ENCODE peak calls at places on chromosomes 3 and 15, in eight cellular contexts. One of them, this sample, is unnamed.

GRCh38 chr3:50156991-50157493 is 1.9 kb downstream of the SEMA3F start:
- DNase-seq in mesothelial cell of epicardium: no peak
- DNase-seq in foreskin fibroblast: no peak
- DNase-seq in AG09319: no peak
- DNase-seq in lung: no peak
- DNase-seq in IMR-90: peak
- DNase-seq in NB4: no peak
- DNase-seq in GM23338: peak
- DNase-seq in this sample: no peak

GRCh38 chr15:99366013-99366412 is 114.7 kb downstream of the LRRC28 start:
- DNase-seq in GM23338: no peak
- DNase-seq in foreskin fibroblast: no peak
- DNase-seq in mesothelial cell of epicardium: no peak
- DNase-seq in AG09319: no peak
- DNase-seq in IMR-90: no peak
- DNase-seq in NB4: no peak
- DNase-seq in lung: no peak
- DNase-seq in this sample: no peak

GRCh38 chr15:98083203-98083910 is 122.9 kb downstream of the ARRDC4 start:
- DNase-seq in NB4: no peak
- DNase-seq in AG09319: no peak
- DNase-seq in lung: no peak
- DNase-seq in GM23338: peak
- DNase-seq in mesothelial cell of epicardium: no peak
- DNase-seq in IMR-90: no peak
- DNase-seq in foreskin fibroblast: no peak
- DNase-seq in this sample: no peak

GRCh38 chr3:152011812-152012735 is 138.6 kb downstream of the SUCNR1 start:
- DNase-seq in NB4: no peak
- DNase-seq in mesothelial cell of epicardium: no peak
- DNase-seq in AG09319: no peak
- DNase-seq in lung: no peak
- DNase-seq in foreskin fibroblast: no peak
- DNase-seq in IMR-90: no peak
- DNase-seq in GM23338: no peak
- DNase-seq in this sample: no peak

GRCh38 chr15:51874751-51875644 is 45.5 kb downstream of the TMOD3 start:
- DNase-seq in NB4: peak
- DNase-seq in foreskin fibroblast: peak
- DNase-seq in AG09319: peak
- DNase-seq in lung: no peak
- DNase-seq in GM23338: peak
- DNase-seq in IMR-90: peak
- DNase-seq in mesothelial cell of epicardium: no peak
- DNase-seq in this sample: no peak

GRCh38 chr3:66472313-66473134 is 28.3 kb downstream of the LRIG1 start:
- DNase-seq in foreskin fibroblast: peak
- DNase-seq in NB4: no peak
- DNase-seq in AG09319: no peak
- DNase-seq in GM23338: no peak
- DNase-seq in IMR-90: peak
- DNase-seq in lung: no peak
- DNase-seq in mesothelial cell of epicardium: no peak
- DNase-seq in this sample: no peak

GRCh38 chr15:85316244-85316934 is 64.0 kb upstream of the AKAP13 start:
- DNase-seq in NB4: peak
- DNase-seq in GM23338: no peak
- DNase-seq in mesothelial cell of epicardium: no peak
- DNase-seq in lung: no peak
- DNase-seq in IMR-90: peak
- DNase-seq in AG09319: no peak
- DNase-seq in foreskin fibroblast: peak
- DNase-seq in this sample: no peak

GRCh38 chr3:150319900-150320299 is 88.2 kb upstream of the TSC22D2 start:
- DNase-seq in mesothelial cell of epicardium: no peak
- DNase-seq in foreskin fibroblast: peak
- DNase-seq in IMR-90: peak
- DNase-seq in lung: no peak
- DNase-seq in NB4: peak
- DNase-seq in AG09319: peak
- DNase-seq in GM23338: no peak
- DNase-seq in this sample: no peak

GRCh38 chr3:149615731-149616221 is 42.0 kb downstream of the WWTR1 start:
- DNase-seq in NB4: no peak
- DNase-seq in IMR-90: peak
- DNase-seq in mesothelial cell of epicardium: no peak
- DNase-seq in lung: no peak
- DNase-seq in AG09319: no peak
- DNase-seq in GM23338: no peak
- DNase-seq in foreskin fibroblast: no peak
- DNase-seq in this sample: no peak

GRCh38 chr15:25707656-25708365 is 155.3 kb downstream of the ATP10A start:
- DNase-seq in AG09319: no peak
- DNase-seq in lung: no peak
- DNase-seq in GM23338: peak
- DNase-seq in NB4: no peak
- DNase-seq in foreskin fibroblast: no peak
- DNase-seq in mesothelial cell of epicardium: no peak
- DNase-seq in IMR-90: no peak
- DNase-seq in this sample: no peak

GRCh38 chr15:42457445-42458442 is 33.2 kb downstream of the ZNF106 start:
- DNase-seq in GM23338: peak
- DNase-seq in NB4: no peak
- DNase-seq in IMR-90: peak
- DNase-seq in AG09319: peak
- DNase-seq in foreskin fibroblast: peak
- DNase-seq in mesothelial cell of epicardium: peak
- DNase-seq in lung: peak
- DNase-seq in this sample: no peak

GRCh38 chr3:119964294-119964693 is 130.0 kb downstream of the GSK3B start:
- DNase-seq in NB4: no peak
- DNase-seq in lung: no peak
- DNase-seq in GM23338: no peak
- DNase-seq in AG09319: no peak
- DNase-seq in mesothelial cell of epicardium: no peak
- DNase-seq in IMR-90: no peak
- DNase-seq in foreskin fibroblast: no peak
- DNase-seq in this sample: no peak

GRCh38 chr15:95843241-95843851 is 487.2 kb upstream of the NR2F2 start:
- DNase-seq in lung: no peak
- DNase-seq in foreskin fibroblast: peak
- DNase-seq in AG09319: peak
- DNase-seq in mesothelial cell of epicardium: no peak
- DNase-seq in IMR-90: no peak
- DNase-seq in GM23338: no peak
- DNase-seq in NB4: no peak
- DNase-seq in this sample: no peak

GRCh38 chr15:28935316-28935715 is 49.5 kb downstream of the APBA2 start:
- DNase-seq in lung: no peak
- DNase-seq in AG09319: no peak
- DNase-seq in GM23338: peak
- DNase-seq in NB4: peak
- DNase-seq in mesothelial cell of epicardium: no peak
- DNase-seq in IMR-90: no peak
- DNase-seq in foreskin fibroblast: no peak
- DNase-seq in this sample: no peak

GRCh38 chr3:125051715-125052581 is 3.8 kb downstream of the HEG1 start:
- DNase-seq in IMR-90: peak
- DNase-seq in foreskin fibroblast: peak
- DNase-seq in NB4: peak
- DNase-seq in mesothelial cell of epicardium: no peak
- DNase-seq in lung: no peak
- DNase-seq in GM23338: peak
- DNase-seq in AG09319: peak
- DNase-seq in this sample: no peak
- TF ChIP-seq CTCF in IMR-90: no peak
- TF ChIP-seq CTCF in foreskin fibroblast: no peak
- TF ChIP-seq CTCF in NB4: no peak
- TF ChIP-seq CTCF in mesothelial cell of epicardium: no peak
- TF ChIP-seq CTCF in lung: no peak
- TF ChIP-seq CTCF in GM23338: no peak
- TF ChIP-seq CTCF in AG09319: no peak
- TF ChIP-seq CTCF in this sample: no peak

DNA sequence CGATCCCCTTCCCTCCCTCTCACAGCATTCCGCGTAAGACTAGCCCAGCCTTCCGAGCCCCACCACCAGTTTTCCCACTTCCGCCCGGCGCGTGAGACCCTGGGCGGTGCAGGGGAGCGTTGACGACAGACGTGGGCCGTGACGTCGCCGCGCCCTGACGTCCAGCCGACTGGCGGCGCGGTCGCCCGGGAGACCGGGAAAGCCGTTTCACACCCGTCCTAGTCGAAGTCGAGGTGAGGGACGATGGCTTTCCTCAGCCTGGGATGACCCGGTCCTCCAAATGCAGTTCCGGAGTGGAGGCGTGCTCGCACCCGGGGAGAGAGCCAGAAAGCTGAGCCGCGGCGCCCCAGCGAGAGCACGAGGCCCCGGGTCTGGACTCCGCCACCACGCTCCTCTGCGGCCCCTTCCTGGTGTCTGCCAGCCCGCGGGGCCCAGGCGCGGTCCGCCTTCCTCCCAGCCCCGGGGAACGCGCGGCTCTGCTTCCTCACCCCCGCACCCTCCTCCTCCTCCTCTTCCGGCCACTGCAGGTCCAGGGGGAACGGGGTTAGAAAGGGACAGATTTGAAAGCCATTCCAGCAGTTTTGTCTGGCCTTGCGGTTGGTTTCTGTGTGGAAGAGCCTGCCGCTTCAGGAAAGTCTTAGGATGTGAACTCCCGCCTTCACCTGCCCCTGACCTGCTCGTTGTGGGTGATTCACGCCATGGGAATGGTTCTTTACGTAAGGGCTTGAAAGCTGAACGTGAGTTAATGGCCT is at the start of gene LEKR1:
- DNase-seq in lung: peak
- DNase-seq in IMR-90: peak
- DNase-seq in NB4: peak
- DNase-seq in mesothelial cell of epicardium: peak
- DNase-seq in foreskin fibroblast: peak
- DNase-seq in AG09319: peak
- DNase-seq in GM23338: peak
- DNase-seq in this sample: peak
- TF ChIP-seq CTCF in lung: no peak
- TF ChIP-seq CTCF in IMR-90: no peak
- TF ChIP-seq CTCF in NB4: no peak
- TF ChIP-seq CTCF in mesothelial cell of epicardium: no peak
- TF ChIP-seq CTCF in foreskin fibroblast: no peak
- TF ChIP-seq CTCF in AG09319: no peak
- TF ChIP-seq CTCF in GM23338: no peak
- TF ChIP-seq CTCF in this sample: no peak

DNA sequence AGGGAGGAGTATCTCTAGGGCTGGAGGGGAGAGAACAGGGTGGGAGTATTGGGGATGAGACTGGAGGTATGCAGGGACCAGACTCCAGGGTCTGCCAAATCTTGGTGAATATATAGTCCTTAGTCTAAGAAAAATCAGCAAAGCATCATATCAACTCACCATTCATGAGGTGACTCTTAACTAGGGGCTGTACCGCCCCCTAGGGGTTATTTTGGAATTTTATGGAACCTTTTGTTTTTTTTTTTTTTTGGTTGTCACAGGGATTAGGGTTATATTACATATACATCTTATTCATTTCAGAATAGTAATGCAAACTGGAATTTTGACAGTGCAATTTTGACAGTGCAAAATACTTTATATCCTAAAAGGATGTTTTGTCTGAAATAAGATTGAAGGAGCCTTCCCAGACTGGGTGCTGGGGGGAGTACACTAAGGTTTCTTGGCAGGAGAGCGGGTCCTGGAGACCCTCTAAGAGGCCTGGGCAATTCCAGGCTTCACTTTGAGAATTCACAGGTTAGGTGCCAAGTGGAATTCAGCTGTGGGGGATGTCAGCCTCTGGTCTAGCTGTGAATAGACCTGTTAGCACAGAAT is 7.5 kb downstream of the CMTM7 start:
- DNase-seq in mesothelial cell of epicardium: no peak
- DNase-seq in NB4: peak
- DNase-seq in lung: no peak
- DNase-seq in AG09319: no peak
- DNase-seq in GM23338: peak
- DNase-seq in foreskin fibroblast: no peak
- DNase-seq in IMR-90: peak
- DNase-seq in this sample: no peak
- TF ChIP-seq CTCF in mesothelial cell of epicardium: peak
- TF ChIP-seq CTCF in NB4: peak
- TF ChIP-seq CTCF in lung: no peak
- TF ChIP-seq CTCF in AG09319: peak
- TF ChIP-seq CTCF in GM23338: peak
- TF ChIP-seq CTCF in foreskin fibroblast: peak
- TF ChIP-seq CTCF in IMR-90: peak
- TF ChIP-seq CTCF in this sample: no peak

GRCh38 chr3:75001330-75001729 is 386.9 kb upstream of the CNTN3 start:
- DNase-seq in GM23338: peak
- DNase-seq in mesothelial cell of epicardium: no peak
- DNase-seq in foreskin fibroblast: no peak
- DNase-seq in IMR-90: peak
- DNase-seq in lung: no peak
- DNase-seq in NB4: peak
- DNase-seq in AG09319: no peak
- DNase-seq in this sample: no peak
- TF ChIP-seq CTCF in GM23338: peak
- TF ChIP-seq CTCF in mesothelial cell of epicardium: no peak
- TF ChIP-seq CTCF in foreskin fibroblast: peak
- TF ChIP-seq CTCF in IMR-90: peak
- TF ChIP-seq CTCF in lung: no peak
- TF ChIP-seq CTCF in NB4: no peak
- TF ChIP-seq CTCF in AG09319: peak
- TF ChIP-seq CTCF in this sample: no peak

This sample was measured in omental fat pad.